ENCODE peak calls at places on chromosomes 3 and 15, in eight cellular contexts. M is CD8-positive, alpha-beta memory T cell; K is fibroblast of lung; V is T-cell; A is CD4-positive, alpha-beta T cell; C is CD4-positive, CD25-positive, alpha-beta regulatory T cell; Q is Calu3; D is colonic mucosa. J is an unnamed sample.

GRCh38 chr3:73623996-73624362 is 762 bp downstream of the PDZRN3 start:
- DNase-seq in K (peak), C (no peak), M (no peak), D (peak), V (no peak), A (no peak), Q (no peak), J (no peak)

GRCh38 chr3:198079771-198080520 is 119.9 kb downstream of the LMLN start:
- DNase-seq in C (peak), A (peak), M (peak), K (peak), D (peak), Q (peak), V (peak), J (peak)

GRCh38 chr3:138184994-138185393 is 2.1 kb upstream of the ARMC8 start:
- DNase-seq in Q (peak), C (no peak), V (no peak), D (no peak), K (peak), A (no peak), M (no peak), J (no peak)

GRCh38 chr3:121951291-121951690 is 57.1 kb downstream of the SLC15A2 start:
- DNase-seq in C (no peak), M (no peak), A (no peak), V (no peak), D (no peak), K (no peak), Q (no peak), J (no peak)

GRCh38 chr15:29039466-29040366 is 153.9 kb downstream of the APBA2 start:
- DNase-seq in A (no peak), M (no peak), Q (no peak), V (no peak), D (no peak), K (no peak), C (peak), J (no peak)

GRCh38 chr3:126358038-126358815 is 1.0 kb upstream of the KLF15 start:
- DNase-seq in Q (no peak), V (no peak), C (no peak), M (no peak), K (peak), D (no peak), A (no peak), J (no peak)

GRCh38 chr15:98663045-98663444 is 14.7 kb downstream of the IGF1R start:
- DNase-seq in A (no peak), M (no peak), Q (no peak), C (no peak), K (no peak), D (no peak), V (no peak), J (no peak)

GRCh38 chr3:178320481-178321352 is 215.5 kb upstream of the KCNMB2 start:
- DNase-seq in C (no peak), M (no peak), A (no peak), D (peak), V (no peak), Q (no peak), K (peak), J (no peak)

GRCh38 chr3:128971421-128971820 is 22.5 kb downstream of the CFAP92 start:
- DNase-seq in C (no peak), Q (no peak), V (no peak), A (no peak), D (peak), K (peak), M (no peak), J (no peak)

GRCh38 chr3:125045965-125046364 is 9.8 kb downstream of the HEG1 start:
- DNase-seq in D (no peak), V (no peak), A (no peak), Q (no peak), C (no peak), K (peak), M (no peak), J (no peak)

GRCh38 chr15:51004103-51004536 is 90.6 kb downstream of the TNFAIP8L3 start:
- DNase-seq in Q (peak), V (no peak), A (no peak), C (no peak), K (peak), D (no peak), M (no peak), J (no peak)

GRCh38 chr3:87236093-87236492 is 9.0 kb downstream of the CHMP2B start:
- DNase-seq in Q (no peak), A (no peak), D (no peak), V (no peak), K (no peak), M (no peak), C (no peak), J (no peak)

GRCh38 chr3:161100994-161101393 is 4.2 kb downstream of the B3GALNT1 start:
- DNase-seq in A (no peak), D (peak), V (no peak), Q (peak), M (no peak), C (no peak), K (no peak), J (no peak)

GRCh38 chr15:65757256-65757655 is 34.8 kb downstream of the DENND4A start:
- DNase-seq in K (no peak), M (no peak), D (no peak), V (no peak), A (no peak), Q (no peak), C (no peak), J (no peak)

GRCh38 chr3:169389211-169389924 is 274.1 kb downstream of the MECOM start:
- DNase-seq in M (no peak), Q (peak), K (no peak), C (no peak), V (no peak), A (no peak), D (peak), J (no peak)

GRCh38 chr15:62067448-62068044 is 769 bp downstream of the C2CD4A start:
- DNase-seq in V (peak), M (peak), Q (peak), A (no peak), D (peak), C (peak), K (no peak), J (no peak)

GRCh38 chr3:37772773-37773291 is 88.8 kb upstream of the CTDSPL start:
- DNase-seq in C (no peak), A (no peak), K (no peak), V (no peak), D (no peak), Q (no peak), M (no peak), J (no peak)

GRCh38 chr3:42936157-42936981 is 30.4 kb downstream of the ZNF662 start:
- DNase-seq in K (peak), V (no peak), A (no peak), C (no peak), D (peak), Q (peak), M (no peak), J (no peak)

GRCh38 chr3:37689645-37690356 is 171.9 kb upstream of the CTDSPL start:
- DNase-seq in C (no peak), V (no peak), A (no peak), K (no peak), M (no peak), Q (no peak), D (no peak), J (no peak)

GRCh38 chr15:31485911-31486461 is 159.4 kb downstream of the KLF13 start:
- DNase-seq in C (no peak), A (no peak), Q (no peak), V (no peak), M (no peak), D (peak), K (no peak), J (no peak)

GRCh38 chr15:48358229-48358641 is 27.0 kb downstream of the DUT start:
- DNase-seq in V (no peak), C (peak), M (no peak), Q (no peak), K (peak), A (no peak), D (no peak), J (no peak)

GRCh38 chr3:88863196-88863595 is 244.2 kb upstream of the EPHA3 start:
- DNase-seq in A (no peak), C (no peak), V (no peak), D (no peak), K (peak), Q (no peak), M (no peak), J (no peak)

GRCh38 chr3:181838940-181839914 is 127.5 kb downstream of the SOX2 start:
- DNase-seq in D (no peak), K (no peak), C (no peak), Q (no peak), M (no peak), V (no peak), A (no peak), J (no peak)

GRCh38 chr3:18335202-18335601 is 89.9 kb downstream of the SATB1 start:
- DNase-seq in M (no peak), Q (no peak), K (no peak), C (peak), V (no peak), D (no peak), A (no peak), J (no peak)

GRCh38 chr15:41809121-41809520 is 18.8 kb upstream of the JMJD7 start:
- DNase-seq in D (no peak), A (no peak), V (no peak), M (no peak), K (no peak), Q (no peak), C (no peak), J (no peak)

GRCh38 chr3:45223889-45224730 is 2.0 kb downstream of the TMEM158 start:
- DNase-seq in C (no peak), A (no peak), K (peak), V (no peak), D (no peak), M (no peak), Q (no peak), J (no peak)

GRCh38 chr15:86089422-86089821 is 9.8 kb downstream of the AGBL1 start:
- DNase-seq in C (no peak), M (no peak), V (no peak), K (no peak), Q (no peak), A (no peak), D (no peak), J (no peak)

GRCh38 chr15:85615930-85616329 is 178.8 kb downstream of the KLHL25 start:
- DNase-seq in V (no peak), C (peak), A (no peak), D (peak), K (peak), M (peak), Q (peak), J (no peak)

GRCh38 chr3:71816141-71816540 is 31.2 kb upstream of the PROK2 start:
- DNase-seq in V (no peak), Q (no peak), D (no peak), A (no peak), C (no peak), M (no peak), K (no peak), J (no peak)